ENCODE peak calls at places on chromosomes 11 and 22, in four cellular contexts. K is endodermal cell, X is stromal cell of bone marrow, Z is cardiac muscle cell. U is an unnamed sample.

GRCh38 chr11:127789887-127790286 is 789.3 kb upstream of the KIRREL3 start:
- DNase-seq in Z (no peak), X (no peak), K (peak; percentile 81), U (peak; percentile 47)

GRCh38 chr11:79026803-79027445 is 413.9 kb downstream of the TENM4 start:
- DNase-seq in Z (peak; percentile 41), K (no peak), X (peak; percentile 44), U (peak; percentile 79)

GRCh38 chr11:6705905-6706535 is 22.9 kb upstream of the MRPL17 start:
- DNase-seq in Z (peak; percentile 75), X (peak; percentile 48), K (peak; percentile 76), U (peak; percentile 36)

GRCh38 chr11:452916-453527 is 2.9 kb downstream of the PTDSS2 start:
- DNase-seq in X (no peak), Z (no peak), K (no peak), U (no peak)

GRCh38 chr22:47012589-47013365 is 250.3 kb downstream of the TBC1D22A start:
- DNase-seq in Z (peak; percentile 16), X (no peak), K (no peak), U (no peak)

GRCh38 chr11:62545437-62546243 is 966 bp downstream of the AHNAK start:
- DNase-seq in K (peak; percentile 93), Z (peak; percentile 97), X (peak; percentile 85), U (peak; percentile 93)

GRCh38 chr22:46147061-46147460 is 3.3 kb upstream of the PPARA start:
- DNase-seq in Z (no peak), K (peak; percentile 33), X (no peak), U (no peak)

GRCh38 chr11:88175707-88176066 is 444 bp upstream of the RAB38 start:
- DNase-seq in Z (peak; percentile 11), K (peak; percentile 73), X (no peak), U (no peak)

GRCh38 chr11:118625976-118626375 is 18.6 kb downstream of the PHLDB1 start:
- DNase-seq in Z (no peak), X (no peak), K (peak; percentile 84), U (no peak)

GRCh38 chr11:48040830-48041444 is 60.6 kb downstream of the PTPRJ start:
- DNase-seq in Z (no peak), X (no peak), K (peak; percentile 61), U (no peak)

GRCh38 chr11:69870772-69871171 is 51.6 kb upstream of the FGF3 start:
- DNase-seq in Z (peak; percentile 74), K (no peak), X (no peak), U (no peak)

GRCh38 chr11:6468712-6469495 is 4.8 kb downstream of the TRIM3 start:
- DNase-seq in K (peak; percentile 98), Z (peak; percentile 97), X (no peak), U (peak; percentile 71)

GRCh38 chr11:119661226-119661625 is 67.8 kb downstream of the NECTIN1 start:
- DNase-seq in K (no peak), Z (no peak), X (no peak), U (no peak)

GRCh38 chr22:26921726-26922125 is 264.3 kb downstream of the MIAT start:
- DNase-seq in Z (no peak), K (no peak), X (no peak), U (no peak)

GRCh38 chr11:100932474-100933100 is 197.0 kb downstream of the PGR start:
- DNase-seq in X (peak; percentile 18), Z (peak; percentile 58), K (no peak), U (peak; percentile 9)

GRCh38 chr11:34487430-34487829 is 26.2 kb downstream of the ELF5 start:
- DNase-seq in X (no peak), K (peak; percentile 17), Z (no peak), U (no peak)

GRCh38 chr11:91350931-91351330 is 873.7 kb upstream of the FAT3 start:
- DNase-seq in X (no peak), Z (no peak), K (no peak), U (no peak)

GRCh38 chr22:42080287-42080686 is 787 bp downstream of the SMDT1 start:
- DNase-seq in X (peak; percentile 23), K (no peak), Z (peak; percentile 58), U (peak; percentile 19)

GRCh38 chr11:107999759-108000455 is 8.8 kb upstream of the CUL5 start:
- DNase-seq in K (peak; percentile 91), X (no peak), Z (peak; percentile 71), U (peak; percentile 68)

GRCh38 chr11:67698247-67698646 is 23.8 kb upstream of the ALDH3B2 start:
- DNase-seq in K (peak; percentile 61), X (no peak), Z (no peak), U (peak; percentile 76)

GRCh38 chr11:1943977-1944376 is 3.2 kb upstream of the MRPL23 start:
- DNase-seq in X (peak; percentile 24), K (no peak), Z (peak; percentile 45), U (peak; percentile 70)

GRCh38 chr11:127345819-127346459 is 345.4 kb upstream of the KIRREL3 start:
- DNase-seq in K (peak; percentile 76), X (peak; percentile 15), Z (peak; percentile 28), U (peak; percentile 33)

GRCh38 chr11:122697636-122698167 is 42.2 kb downstream of the UBASH3B start:
- DNase-seq in X (no peak), Z (peak; percentile 70), K (no peak), U (no peak)

GRCh38 chr11:69101100-69101791 is 52.5 kb downstream of the TPCN2 start:
- DNase-seq in K (peak; percentile 96), X (peak; percentile 50), Z (peak; percentile 83), U (peak; percentile 81)

U was measured in RPMI8226.